ENCODE peak calls at places on chromosomes 5 and 9, in five cellular contexts. One of them, this sample, is unnamed.

GRCh38 chr5:145811834-145812625 is 23.1 kb downstream of the PRELID2 start:
- DNase-seq in mesenchymal stem cell: peak; percentile 46
- DNase-seq in IMR-90: peak; percentile 48
- DNase-seq in H1: no peak
- DNase-seq in neuronal stem cell: no peak
- DNase-seq in this sample: no peak

GRCh38 chr9:117927354-117927753 is 223.2 kb downstream of the TLR4 start:
- DNase-seq in mesenchymal stem cell: no peak
- DNase-seq in H1: peak; percentile 46
- DNase-seq in IMR-90: no peak
- DNase-seq in neuronal stem cell: no peak
- DNase-seq in this sample: peak; percentile 60

GRCh38 chr9:37037137-37037743 is 3.2 kb upstream of the PAX5 start:
- DNase-seq in neuronal stem cell: no peak
- DNase-seq in mesenchymal stem cell: no peak
- DNase-seq in H1: no peak
- DNase-seq in IMR-90: no peak
- DNase-seq in this sample: peak; percentile 61

GRCh38 chr5:147661576-147661975 is 121.0 kb downstream of the JAKMIP2 start:
- DNase-seq in IMR-90: no peak
- DNase-seq in H1: no peak
- DNase-seq in neuronal stem cell: no peak
- DNase-seq in mesenchymal stem cell: no peak
- DNase-seq in this sample: no peak

GRCh38 chr5:179974946-179975712 is 67.4 kb upstream of the TBC1D9B start:
- DNase-seq in IMR-90: no peak
- DNase-seq in neuronal stem cell: peak; percentile 18
- DNase-seq in mesenchymal stem cell: peak; percentile 20
- DNase-seq in H1: peak; percentile 76
- DNase-seq in this sample: peak; percentile 80

GRCh38 chr9:35712762-35713400 is 19.1 kb downstream of the TLN1 start:
- DNase-seq in H1: no peak
- DNase-seq in neuronal stem cell: no peak
- DNase-seq in IMR-90: no peak
- DNase-seq in mesenchymal stem cell: no peak
- DNase-seq in this sample: peak; percentile 47

GRCh38 chr5:125331987-125332628 is 585.7 kb upstream of the ZNF608 start:
- DNase-seq in H1: no peak
- DNase-seq in neuronal stem cell: no peak
- DNase-seq in mesenchymal stem cell: no peak
- DNase-seq in IMR-90: no peak
- DNase-seq in this sample: no peak

GRCh38 chr9:98781588-98782383 is 14.6 kb downstream of the ANKS6 start:
- DNase-seq in H1: peak; percentile 23
- DNase-seq in neuronal stem cell: no peak
- DNase-seq in mesenchymal stem cell: no peak
- DNase-seq in IMR-90: no peak
- DNase-seq in this sample: no peak

GRCh38 chr9:135764731-135765130 is 62.7 kb downstream of the KCNT1 start:
- DNase-seq in neuronal stem cell: no peak
- DNase-seq in H1: no peak
- DNase-seq in mesenchymal stem cell: no peak
- DNase-seq in IMR-90: no peak
- DNase-seq in this sample: no peak
- H2AFZ ChIP-seq in neuronal stem cell: no peak overlapping the region
- H2AFZ ChIP-seq in H1: no peak overlapping the region
- H2AFZ ChIP-seq in mesenchymal stem cell: no peak overlapping the region
- H2AFZ ChIP-seq in IMR-90: no peak overlapping the region
- H2AFZ ChIP-seq in this sample: no peak overlapping the region

DNA sequence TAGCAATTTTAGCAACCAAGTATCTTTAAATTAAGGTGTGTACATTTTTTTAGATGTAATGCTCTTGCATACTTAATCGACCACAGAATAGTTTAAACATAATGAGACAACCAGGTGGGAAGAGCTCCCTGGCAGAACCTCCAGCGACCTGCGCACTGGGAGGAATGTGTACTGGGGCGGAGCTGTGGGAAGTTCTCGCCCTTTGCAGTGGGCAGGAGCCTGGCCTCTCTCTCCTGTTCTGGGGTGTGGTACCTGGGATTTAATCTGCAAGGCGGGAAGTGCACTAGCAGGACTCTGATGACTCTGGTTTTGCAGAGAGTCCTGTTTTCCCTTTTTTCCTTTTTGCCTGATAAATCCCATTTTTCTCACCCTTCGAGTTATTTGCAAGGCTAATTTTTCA is 150.7 kb downstream of the SLC28A3 start:
- DNase-seq in IMR-90: no peak
- DNase-seq in mesenchymal stem cell: no peak
- DNase-seq in neuronal stem cell: no peak
- DNase-seq in H1: no peak
- DNase-seq in this sample: no peak
- H2BK15ac ChIP-seq in IMR-90: no peak overlapping the region
- H2BK15ac ChIP-seq in mesenchymal stem cell: no peak overlapping the region
- H2BK15ac ChIP-seq in neuronal stem cell: no peak overlapping the region
- H2BK15ac ChIP-seq in H1: no peak overlapping the region
- H2BK15ac ChIP-seq in this sample: no peak overlapping the region

GRCh38 chr5:139395844-139396640 is 1.1 kb upstream of the PROB1 start:
- DNase-seq in neuronal stem cell: no peak
- DNase-seq in H1: no peak
- DNase-seq in mesenchymal stem cell: peak; percentile 30
- DNase-seq in IMR-90: no peak
- DNase-seq in this sample: no peak

GRCh38 chr5:139392678-139393496 is 2.0 kb downstream of the PROB1 start:
- DNase-seq in IMR-90: no peak
- DNase-seq in neuronal stem cell: no peak
- DNase-seq in mesenchymal stem cell: peak; percentile 64
- DNase-seq in H1: peak; percentile 94
- DNase-seq in this sample: peak; percentile 91

GRCh38 chr5:139394654-139395566 is at the start of gene PROB1:
- DNase-seq in neuronal stem cell: no peak
- DNase-seq in H1: no peak
- DNase-seq in mesenchymal stem cell: peak; percentile 22
- DNase-seq in IMR-90: no peak
- DNase-seq in this sample: peak; percentile 61

GRCh38 chr5:139393497-139394122 is 1.3 kb downstream of the PROB1 start:
- DNase-seq in mesenchymal stem cell: no peak
- DNase-seq in H1: peak; percentile 72
- DNase-seq in IMR-90: no peak
- DNase-seq in neuronal stem cell: no peak
- DNase-seq in this sample: no peak

DNA sequence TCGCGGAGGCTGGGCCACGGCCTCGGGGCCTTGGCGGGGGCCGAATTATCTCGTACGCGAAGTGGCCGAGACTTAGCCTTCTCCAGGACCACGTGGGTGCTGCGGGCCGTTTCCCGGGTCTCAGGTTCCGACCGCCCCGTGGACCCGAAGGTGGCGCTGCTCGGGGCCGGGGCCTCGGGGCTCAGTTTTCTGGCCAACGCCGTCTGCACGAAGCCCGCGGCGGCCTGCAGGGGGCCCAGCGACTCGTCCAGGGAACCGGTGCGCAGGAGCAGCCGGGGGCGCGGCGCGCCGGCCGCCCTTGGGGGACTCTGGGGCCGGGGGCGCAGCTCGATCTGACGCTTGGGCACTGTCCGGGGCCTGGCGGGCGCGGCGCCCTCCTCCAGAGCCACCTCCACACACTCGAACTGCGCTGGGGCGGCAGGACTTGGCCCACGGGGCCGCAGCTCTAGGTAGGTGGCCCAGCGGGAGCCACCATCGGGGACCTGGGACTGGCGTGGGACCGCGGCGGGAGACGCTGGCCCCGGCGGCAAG is 716 bp downstream of the PROB1 start:
- DNase-seq in mesenchymal stem cell: peak; percentile 64
- DNase-seq in neuronal stem cell: no peak
- DNase-seq in IMR-90: no peak
- DNase-seq in H1: peak; percentile 85
- DNase-seq in this sample: peak; percentile 61
- H3K4ac ChIP-seq in mesenchymal stem cell: no peak overlapping the region
- H3K4ac ChIP-seq in neuronal stem cell: peak overlapping the region; percentile 66
- H3K4ac ChIP-seq in IMR-90: no peak overlapping the region
- H3K4ac ChIP-seq in H1: no peak overlapping the region
- H3K4ac ChIP-seq in this sample: no peak overlapping the region

DNA sequence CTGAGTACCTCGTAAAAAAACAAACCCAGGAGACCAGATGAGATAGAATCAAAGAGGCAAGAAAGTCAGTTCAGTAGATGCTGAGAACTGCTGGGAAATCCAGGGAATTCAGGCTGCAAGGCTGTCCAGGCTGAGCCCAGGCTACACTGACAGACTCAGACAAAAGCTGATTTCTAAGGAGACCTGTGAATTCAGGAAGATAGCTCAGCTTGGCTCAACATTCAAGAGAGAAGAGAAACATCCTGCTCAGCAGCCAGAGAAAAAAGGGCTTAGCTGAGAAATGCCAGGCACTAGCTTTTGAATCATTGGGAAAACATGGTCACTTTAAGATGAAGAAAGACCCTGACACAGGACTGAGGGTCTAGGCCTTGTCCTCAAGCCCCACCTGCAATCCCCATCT is 118.2 kb upstream of the SLC44A1 start:
- DNase-seq in mesenchymal stem cell: peak; percentile 22
- DNase-seq in H1: no peak
- DNase-seq in neuronal stem cell: no peak
- DNase-seq in IMR-90: peak; percentile 24
- DNase-seq in this sample: no peak
- H2AFZ ChIP-seq in mesenchymal stem cell: peak overlapping the region; percentile 11
- H2AFZ ChIP-seq in H1: no peak overlapping the region
- H2AFZ ChIP-seq in neuronal stem cell: peak overlapping the region; percentile 70
- H2AFZ ChIP-seq in IMR-90: peak overlapping the region; percentile 67
- H2AFZ ChIP-seq in this sample: no peak overlapping the region